ENCODE peak calls at places on chromosomes 13 and 19, in five cellular contexts. N, E, X, Y and D are unnamed samples.
A peak's percentile ranks its signal among the peaks of the same experiment; 100 is the strongest.

GRCh38 chr13:44373247-44373600 is 400 bp upstream of the SERP2 start:
- DNase-seq in Y (no peak), E (no peak), N (no peak), X (no peak), D (no peak)

GRCh38 chr19:5343848-5344247 is 3.2 kb upstream of the PTPRS start:
- DNase-seq in X (no peak), E (no peak), Y (no peak), N (no peak), D (no peak)

GRCh38 chr13:77502104-77502720 is 33.3 kb upstream of the SCEL start:
- DNase-seq in Y (no peak), N (no peak), E (no peak), X (no peak), D (no peak)

GRCh38 chr13:29911781-29912478 is 61.5 kb upstream of the UBL3 start:
- DNase-seq in E (no peak), X (no peak), N (no peak), Y (no peak), D (no peak)

GRCh38 chr19:33503791-33504444 is 17.7 kb downstream of the PEPD start:
- DNase-seq in Y (no peak), X (no peak), N (no peak), E (no peak), D (no peak)

GRCh38 chr13:45575146-45575829 is 40.3 kb downstream of the ERICH6B start:
- DNase-seq in Y (no peak), N (no peak), X (peak; percentile 9), E (no peak), D (no peak)

GRCh38 chr19:21604351-21604926 is 99.0 kb downstream of the ZNF429 start:
- DNase-seq in X (peak; percentile 33), N (peak; percentile 14), E (no peak), Y (no peak), D (no peak)

GRCh38 chr13:28864544-28864943 is 44.4 kb downstream of the MTUS2 start:
- DNase-seq in N (no peak), E (no peak), X (no peak), Y (no peak), D (no peak)

GRCh38 chr13:50526771-50527567 is 316.5 kb downstream of the DLEU7 start:
- DNase-seq in E (no peak), Y (no peak), N (no peak), X (no peak), D (no peak)

GRCh38 chr13:105735269-105735668 is 800.2 kb downstream of the EFNB2 start:
- DNase-seq in X (no peak), N (no peak), Y (no peak), E (no peak), D (no peak)

GRCh38 chr19:49564616-49565045 is 15.7 kb downstream of the NOSIP start:
- DNase-seq in E (no peak), X (no peak), Y (no peak), N (no peak), D (no peak)

GRCh38 chr13:64206430-64207225 is 2791.0 kb upstream of the PCDH20 start:
- DNase-seq in Y (no peak), E (no peak), N (no peak), X (no peak), D (no peak)

GRCh38 chr19:32018014-32018413 is 327.4 kb upstream of the ZNF507 start:
- DNase-seq in X (peak; percentile 95), Y (no peak), E (no peak), N (no peak), D (no peak)

GRCh38 chr19:46953955-46954501 is 65.6 kb upstream of the NPAS1 start:
- DNase-seq in X (no peak), N (no peak), E (no peak), Y (no peak), D (no peak)

GRCh38 chr13:43100667-43101066 is 77.3 kb downstream of the DNAJC15 start:
- DNase-seq in E (no peak), X (no peak), Y (no peak), N (no peak), D (no peak)

GRCh38 chr13:74413482-74413881 is 279.3 kb upstream of the KLF12 start:
- DNase-seq in E (no peak), N (no peak), X (no peak), Y (no peak), D (no peak)

GRCh38 chr13:27954406-27954851 is 14.7 kb downstream of the CDX2 start:
- DNase-seq in X (no peak), Y (no peak), N (no peak), E (no peak), D (peak; percentile 68)

DNA sequence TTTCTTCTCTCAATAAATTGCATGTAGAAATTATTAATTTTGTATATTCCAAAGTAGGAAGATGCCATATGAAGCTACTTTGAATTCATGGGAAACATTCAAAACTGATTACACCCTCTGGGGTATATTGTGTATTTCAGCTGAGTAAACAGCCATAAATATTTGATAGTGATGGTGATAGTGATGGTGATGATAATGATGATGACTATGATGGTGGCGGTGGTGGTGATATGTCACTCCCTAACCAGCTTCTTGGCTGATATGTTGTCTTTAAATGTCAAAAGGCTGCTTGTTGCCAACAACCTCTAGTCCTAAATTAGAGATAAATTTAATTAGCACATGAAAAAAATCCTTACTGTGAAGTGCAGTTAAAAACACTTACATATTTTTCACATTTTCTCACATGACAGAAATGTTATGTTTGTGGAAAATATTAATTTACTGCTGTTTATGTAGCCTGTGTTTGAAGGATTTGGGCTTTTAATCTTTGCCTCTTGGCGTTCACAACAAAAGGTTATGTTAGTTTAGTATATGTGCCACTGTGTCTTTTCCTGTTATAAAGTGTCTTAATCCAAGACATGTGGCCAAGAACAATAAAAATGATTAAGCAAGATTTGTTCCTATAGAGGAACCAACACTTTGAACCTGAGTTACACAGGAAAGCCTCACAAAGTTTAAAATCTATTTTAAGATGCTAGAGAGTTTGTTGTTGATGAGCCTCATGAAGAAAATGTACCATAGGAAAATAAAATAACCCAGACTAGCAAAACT is 102.2 kb downstream of the LRCH1 start:
- DNase-seq in X (no peak), N (no peak), Y (no peak), E (no peak), D (no peak)
- H3K4me3 ChIP-seq in X (no peak overlapping the region), N (no peak overlapping the region), Y (no peak overlapping the region), E (no peak overlapping the region), D (no peak overlapping the region)

GRCh38 chr19:13092206-13092605 is 10.5 kb downstream of the LYL1 start:
- DNase-seq in Y (no peak), X (no peak), N (no peak), E (no peak), D (no peak)

GRCh38 chr19:13089857-13090507 is 12.7 kb downstream of the LYL1 start:
- DNase-seq in X (no peak), E (no peak), N (no peak), Y (no peak), D (no peak)

GRCh38 chr19:13090511-13091231 is 12.0 kb downstream of the LYL1 start:
- DNase-seq in N (no peak), Y (no peak), X (no peak), E (no peak), D (no peak)

GRCh38 chr19:13092608-13093260 is 9.9 kb downstream of the LYL1 start:
- DNase-seq in N (no peak), X (no peak), E (no peak), Y (no peak), D (no peak)

GRCh38 chr19:13091400-13092161 is 11.1 kb downstream of the LYL1 start:
- DNase-seq in Y (no peak), N (peak; percentile 77), X (no peak), E (no peak), D (no peak)
- H3K4me1 ChIP-seq in Y (peaks cover 42% of the 10 kb centered on the region), N (peaks cover 61% of the 10 kb centered on the region), X (peaks cover 2% of the 10 kb centered on the region), E (peaks cover 19% of the 10 kb centered on the region), D (peaks cover 39% of the 10 kb centered on the region)

DNA sequence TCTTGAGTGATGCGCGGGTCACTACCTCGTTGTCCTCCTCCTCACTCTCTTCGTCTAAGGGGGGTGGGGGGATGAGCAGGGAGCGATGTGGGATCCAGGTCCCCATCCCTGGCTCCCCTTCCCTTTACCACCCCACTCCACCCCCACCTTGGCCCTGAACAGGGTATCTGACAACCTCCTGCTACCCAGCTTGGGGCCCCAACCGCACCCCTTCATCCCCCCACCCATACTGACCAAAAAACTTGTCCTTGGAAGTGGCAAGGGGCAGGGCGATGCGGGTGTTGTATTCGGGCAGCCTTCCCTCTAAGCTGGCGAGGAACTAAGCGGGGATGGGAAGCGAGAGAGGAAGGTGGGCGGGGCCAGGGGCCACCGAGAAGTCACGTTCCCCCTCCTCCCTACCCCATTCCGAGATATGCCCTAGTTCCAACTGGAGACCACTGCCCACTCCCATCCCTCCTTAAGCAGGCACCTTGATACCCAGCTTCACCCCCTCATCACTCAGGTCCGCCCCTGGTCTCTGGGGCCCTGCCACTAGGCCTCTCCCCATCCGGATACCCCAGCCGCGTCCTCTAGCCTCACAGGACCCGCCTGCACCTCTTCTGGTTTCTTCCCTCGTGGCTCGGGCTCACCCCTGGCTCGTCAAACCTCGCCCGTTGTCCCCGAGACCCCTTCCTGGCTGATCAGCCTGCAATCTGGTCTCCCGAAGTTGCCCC is 1.9 kb upstream of the RGL3 start:
- DNase-seq in X (no peak), E (no peak), Y (no peak), N (peak; percentile 37), D (no peak)
- H3K4me3 ChIP-seq in X (no peak overlapping the region), E (peak overlapping the region; percentile 54), Y (no peak overlapping the region), N (peak overlapping the region; percentile 27), D (peak overlapping the region; percentile 36)

GRCh38 chr13:40059540-40060232 is 404.2 kb downstream of the COG6 start:
- DNase-seq in N (no peak), Y (no peak), X (peak; percentile 91), E (no peak), D (no peak)

GRCh38 chr13:40061466-40062450 is 406.3 kb downstream of the COG6 start:
- DNase-seq in Y (no peak), N (no peak), X (peak; percentile 86), E (no peak), D (no peak)

GRCh38 chr13:40058757-40059236 is 403.3 kb downstream of the COG6 start:
- DNase-seq in Y (no peak), X (peak; percentile 54), N (no peak), E (no peak), D (no peak)

GRCh38 chr13:40063278-40063698 is 407.8 kb downstream of the COG6 start:
- DNase-seq in Y (no peak), N (no peak), X (no peak), E (no peak), D (no peak)

DNA sequence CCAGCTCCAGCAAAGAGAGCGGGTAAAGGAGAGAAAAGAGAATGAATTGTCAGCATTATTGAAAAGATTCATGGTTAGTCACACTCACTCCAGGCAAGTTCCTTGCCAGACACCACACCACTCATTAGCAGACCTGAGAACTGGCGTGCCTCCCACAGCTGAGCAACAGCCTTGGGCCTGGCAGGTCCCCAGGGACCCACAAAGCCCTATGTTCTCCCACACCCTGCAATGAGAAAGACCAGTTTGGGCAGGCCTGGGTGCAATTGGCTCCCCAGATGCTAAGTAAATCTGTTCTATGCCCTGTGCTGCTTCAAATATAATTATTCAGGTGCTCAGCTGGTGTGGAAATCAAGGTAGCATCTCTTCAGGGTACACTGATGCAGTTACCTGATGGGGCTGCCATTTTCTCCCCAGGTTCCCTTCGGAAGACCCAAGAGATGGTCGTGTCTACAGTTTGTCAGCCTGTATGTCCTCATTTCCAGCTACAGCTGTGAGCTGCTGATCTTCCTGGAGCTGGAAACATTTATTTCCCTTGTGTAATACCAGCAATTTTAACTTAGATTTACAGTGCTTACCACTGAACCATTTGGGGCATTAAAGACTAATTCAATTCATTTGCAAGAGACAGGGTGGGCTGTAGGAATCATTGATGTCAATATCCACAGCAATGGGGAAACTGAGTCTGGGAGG is 405.0 kb downstream of the COG6 start:
- DNase-seq in X (peak; percentile 99), Y (no peak), E (no peak), N (no peak), D (no peak)
- H3K4me1 ChIP-seq in X (peaks cover 63% of the 10 kb centered on the region), Y (peaks cover 10% of the 10 kb centered on the region), E (no peaks in the 10 kb centered on the region), N (no peaks in the 10 kb centered on the region), D (peaks cover 4% of the 10 kb centered on the region)